ENCODE peak calls at places on chromosomes 4 and X, in nine cellular contexts. X is uterus, E is IMR-90, Y is HepG2, S is HCT116, I is ovary, G is esophagus muscularis mucosa, M is stomach, D is A549. W is an unnamed sample.

GRCh38 chrX:12581546-12581945 is 209.7 kb upstream of the PRPS2 start:
- DNase-seq in X (no peak), E (no peak), Y (no peak), S (no peak), I (no peak), G (no peak), M (no peak), D (no peak), W (no peak)

GRCh38 chrX:69210513-69211065 is 45.3 kb upstream of the PJA1 start:
- DNase-seq in X (no peak), E (peak), Y (no peak), S (no peak), I (no peak), G (no peak), M (no peak), D (no peak), W (no peak)

GRCh38 chr4:26048962-26049361 is 134.9 kb downstream of the SMIM20 start:
- DNase-seq in X (peak), E (no peak), Y (no peak), S (no peak), I (peak), G (no peak), M (no peak), D (no peak), W (peak)

GRCh38 chr4:2008921-2009650 is at the start of gene NELFA:
- DNase-seq in X (peak), E (peak), Y (peak), S (peak), I (peak), G (peak), M (peak), D (peak), W (peak)

GRCh38 chrX:69073241-69073640 is 92.0 kb downstream of the PJA1 start:
- DNase-seq in X (no peak), E (no peak), Y (no peak), S (no peak), I (no peak), G (no peak), M (no peak), D (no peak), W (no peak)

GRCh38 chr4:164204434-164204833 is 549.5 kb upstream of the SMIM31 start:
- DNase-seq in X (no peak), E (peak), Y (peak), S (peak), I (no peak), G (no peak), M (no peak), D (no peak), W (no peak)

GRCh38 chrX:9646471-9647038 is 119.1 kb downstream of the GPR143 start:
- DNase-seq in X (no peak), E (peak), Y (no peak), S (no peak), I (peak), G (no peak), M (no peak), D (no peak), W (no peak)

GRCh38 chr4:128286474-128287158 is 997 bp downstream of the PGRMC2 start:
- DNase-seq in X (no peak), E (peak), Y (peak), S (peak), I (no peak), G (no peak), M (no peak), D (peak), W (no peak)

GRCh38 chr4:110865611-110866254 is 242.9 kb upstream of the PITX2 start:
- DNase-seq in X (no peak), E (peak), Y (no peak), S (no peak), I (no peak), G (no peak), M (no peak), D (no peak), W (no peak)

GRCh38 chr4:122921971-122922876 is at the start of gene NUDT6:
- DNase-seq in X (peak), E (peak), Y (peak), S (no peak), I (peak), G (peak), M (peak), D (peak), W (peak)

GRCh38 chr4:122899682-122900081 is 22.7 kb downstream of the NUDT6 start:
- DNase-seq in X (no peak), E (no peak), Y (no peak), S (no peak), I (no peak), G (no peak), M (no peak), D (no peak), W (no peak)

GRCh38 chr4:123248260-123248659 is 148.3 kb upstream of the SPRY1 start:
- DNase-seq in X (no peak), E (peak), Y (no peak), S (no peak), I (no peak), G (no peak), M (no peak), D (no peak), W (no peak)

DNA sequence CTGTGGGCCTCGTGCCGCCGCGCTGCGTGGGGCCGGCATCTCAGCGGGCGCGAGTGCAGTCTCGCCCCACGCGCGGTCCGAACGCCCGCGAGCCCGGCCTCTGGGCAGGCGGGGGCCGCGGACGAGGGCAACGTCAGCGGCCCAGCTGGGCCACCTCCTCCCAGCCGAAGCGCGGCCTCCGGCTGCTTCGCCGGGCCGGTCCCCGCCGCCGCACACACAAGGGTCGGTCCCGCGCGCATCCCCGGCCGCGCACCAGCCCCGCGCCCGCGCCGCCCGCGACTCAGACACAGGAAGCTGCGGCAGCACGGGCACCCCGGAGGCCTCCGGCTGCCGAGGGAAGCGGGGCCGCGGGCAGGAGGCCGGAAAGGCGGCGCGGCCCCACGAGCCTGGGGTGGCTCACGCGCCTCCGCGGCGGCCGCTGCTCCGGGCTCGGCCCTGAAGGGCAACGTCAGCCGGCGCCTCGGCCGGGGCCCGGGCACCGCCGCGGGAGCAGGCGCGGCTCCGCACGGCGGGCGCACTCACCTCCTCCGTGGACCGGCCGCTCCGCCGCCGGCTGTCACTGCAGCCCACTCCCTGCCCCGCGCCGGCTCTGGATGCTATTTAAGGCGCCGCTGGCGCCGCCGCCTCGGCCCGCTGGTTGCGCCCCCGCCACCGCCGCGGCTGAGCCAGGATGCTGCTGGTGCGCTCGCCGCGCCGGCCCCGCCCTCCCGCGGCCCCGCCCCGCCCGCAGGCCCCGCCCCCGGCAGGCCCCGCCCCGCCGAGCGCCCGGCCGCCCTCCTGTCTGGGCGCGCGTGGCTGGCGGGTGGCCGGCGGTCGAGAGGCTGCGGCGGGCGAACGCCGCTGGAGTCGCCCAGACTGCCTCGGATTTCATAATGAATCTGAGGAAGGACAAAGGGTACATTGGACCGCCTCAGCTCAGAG is at the start of gene ACSL1:
- DNase-seq in X (peak), E (peak), Y (peak), S (no peak), I (peak), G (no peak), M (peak), D (peak), W (peak)
- TF ChIP-seq CTCF in X (peak), E (peak), Y (no peak), S (no peak), I (no peak), G (peak), M (no peak), D (no peak), W (no peak)

DNA sequence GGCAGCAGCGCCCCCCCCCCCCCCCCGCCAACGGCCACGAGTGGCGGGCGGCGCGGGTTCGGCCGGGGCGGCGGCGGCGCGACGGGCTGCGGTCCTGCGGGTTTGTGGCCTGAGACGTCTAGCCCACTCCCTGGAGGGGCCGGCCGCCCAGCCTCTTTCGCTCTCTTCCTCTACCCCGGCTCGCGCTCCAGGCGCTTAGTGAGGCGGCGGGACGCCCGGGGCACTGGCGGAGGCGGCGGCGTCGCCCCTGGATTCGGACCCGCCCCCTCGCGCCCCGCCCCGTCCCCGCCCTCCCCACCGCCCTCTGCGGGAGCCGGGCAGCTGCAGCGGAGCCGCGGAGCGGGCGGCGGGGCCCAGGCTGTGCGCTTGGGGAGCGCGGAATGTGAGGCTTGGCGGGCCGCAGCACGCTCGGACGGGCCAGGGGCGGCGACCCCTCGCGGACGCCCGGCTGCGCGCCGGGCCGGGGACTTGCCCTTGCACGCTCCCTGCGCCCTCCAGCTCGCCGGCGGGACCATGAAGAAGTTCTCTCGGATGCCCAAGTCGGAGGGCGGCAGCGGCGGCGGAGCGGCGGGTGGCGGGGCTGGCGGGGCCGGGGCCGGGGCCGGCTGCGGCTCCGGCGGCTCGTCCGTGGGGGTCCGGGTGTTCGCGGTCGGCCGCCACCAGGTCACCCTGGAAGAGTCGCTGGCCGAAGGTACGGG is at the start of gene BMP2K:
- DNase-seq in X (peak), E (peak), Y (peak), S (peak), I (peak), G (peak), M (peak), D (peak), W (peak)
- TF ChIP-seq POLR2A in X (no peak), E (peak), Y (no peak), S (no peak), I (peak), G (no peak), M (no peak), D (peak), W (no peak)

DNA sequence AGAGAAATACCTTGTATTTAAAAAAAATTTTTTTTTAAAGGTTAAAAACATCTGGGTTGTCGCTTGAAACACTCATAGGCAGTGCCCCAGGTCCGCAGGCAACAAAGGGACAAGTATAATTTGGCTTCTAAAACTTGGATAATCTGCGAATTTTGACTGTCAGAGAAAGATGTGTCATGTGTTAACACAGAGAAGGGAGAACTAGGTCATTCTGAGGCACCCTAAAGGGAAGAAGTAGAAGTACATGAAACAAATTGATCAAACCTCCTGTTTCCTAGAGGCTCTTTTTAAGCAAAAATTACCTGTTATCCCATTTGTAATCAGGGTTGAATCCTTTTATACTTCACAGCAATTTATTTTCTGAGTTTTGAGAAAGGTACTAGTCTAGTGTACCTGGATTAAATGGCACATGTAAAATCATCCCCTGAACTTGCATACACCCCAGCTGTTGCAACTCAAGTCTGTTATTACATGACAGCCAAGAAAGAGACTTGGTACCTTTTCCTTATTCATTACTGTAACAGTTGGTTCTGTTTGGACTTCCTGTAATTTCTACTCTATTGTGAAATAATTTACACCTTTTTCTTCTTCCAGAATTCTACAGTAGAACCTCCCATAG is 1.7 kb downstream of the SRD5A3 start:
- DNase-seq in X (no peak), E (no peak), Y (no peak), S (no peak), I (no peak), G (no peak), M (no peak), D (no peak), W (no peak)
- TF ChIP-seq CTCF in X (no peak), E (no peak), Y (no peak), S (no peak), I (no peak), G (no peak), M (no peak), D (no peak), W (no peak)

DNA sequence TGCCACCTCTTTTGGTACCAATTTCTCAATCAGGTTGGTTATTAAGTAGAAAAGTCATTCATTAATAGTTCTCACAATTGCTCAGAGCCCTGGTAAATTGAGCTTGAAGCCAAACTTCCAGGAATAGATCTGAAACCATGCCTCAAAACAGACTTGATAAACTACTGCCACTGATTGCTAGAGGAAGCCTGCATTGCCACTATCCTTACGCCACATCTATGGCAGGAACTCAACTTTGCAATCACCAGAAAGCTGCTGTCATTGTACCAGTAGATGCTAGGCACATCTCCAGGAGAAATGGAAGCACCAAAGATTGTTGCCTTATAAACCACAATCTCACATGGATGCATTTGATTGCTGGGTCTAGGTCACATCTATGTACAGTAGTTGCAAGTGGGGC is 21.6 kb upstream of the TSPAN7 start:
- DNase-seq in X (no peak), E (no peak), Y (no peak), S (no peak), I (no peak), G (no peak), M (no peak), D (no peak), W (no peak)
- TF ChIP-seq POLR2A in X (no peak), E (no peak), Y (no peak), S (no peak), I (no peak), G (no peak), M (no peak), D (no peak), W (no peak)

DNA sequence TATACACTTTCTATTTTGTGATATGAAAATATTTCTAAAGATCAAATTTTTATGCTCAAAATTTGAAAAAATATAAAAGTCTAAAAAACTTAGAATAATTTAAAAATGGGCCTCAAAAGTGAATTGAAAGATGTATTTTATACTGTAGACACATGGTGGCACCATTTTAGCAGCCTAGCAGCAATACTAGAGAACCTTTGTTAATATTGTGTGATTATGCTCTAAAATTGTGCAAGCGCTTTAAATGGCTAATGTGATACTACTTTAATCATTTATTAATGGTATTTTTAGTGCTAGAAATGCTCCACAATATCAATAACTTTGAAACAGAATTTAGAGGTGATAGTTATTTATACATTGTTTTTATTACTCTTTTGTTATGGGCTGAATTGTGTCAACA is 3.7 kb upstream of the GUF1 start:
- DNase-seq in X (no peak), E (no peak), Y (no peak), S (no peak), I (no peak), G (no peak), M (no peak), D (no peak), W (no peak)
- TF ChIP-seq CTCF in X (no peak), E (peak), Y (no peak), S (peak), I (no peak), G (no peak), M (no peak), D (no peak), W (no peak)

DNA sequence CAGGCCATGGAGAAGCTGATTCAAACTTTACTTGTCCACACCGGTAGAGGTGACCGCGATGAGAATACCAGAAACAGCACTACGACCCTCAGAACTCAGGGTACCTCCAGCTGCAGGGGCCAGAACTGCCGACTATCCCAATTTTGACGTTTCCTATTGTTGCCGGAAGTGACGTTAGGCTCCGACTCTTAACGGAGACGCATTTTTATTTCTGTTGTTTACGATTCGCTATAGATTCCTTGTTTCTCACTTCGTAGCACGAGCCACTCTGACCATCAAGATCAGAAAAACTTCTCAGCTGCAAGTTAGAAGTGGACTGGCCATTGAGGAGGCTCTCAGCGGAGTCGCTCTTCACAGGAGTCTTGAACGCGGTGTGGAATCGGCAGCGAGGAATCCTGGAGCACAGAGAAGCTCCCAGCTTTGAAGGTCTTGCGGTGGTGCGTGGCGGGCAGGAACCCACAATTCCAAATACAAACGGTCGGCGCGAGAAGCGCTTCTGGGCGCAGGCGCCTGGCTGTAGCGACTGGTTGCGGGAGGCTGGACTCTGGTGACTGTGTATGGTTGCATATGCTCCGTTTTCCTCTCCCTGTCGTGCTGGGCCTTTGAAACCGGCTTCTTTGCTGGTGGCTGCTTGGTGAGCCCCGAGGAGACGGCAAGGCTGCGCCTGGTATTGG is at the start of the genes CEP44 and FBXO8:
- DNase-seq in X (peak), E (peak), Y (peak), S (peak), I (peak), G (peak), M (peak), D (peak), W (peak)
- TF ChIP-seq POLR2A in X (no peak), E (peak), Y (peak), S (peak), I (peak), G (no peak), M (no peak), D (no peak), W (no peak)

W was measured in lower leg skin.